ENCODE peak calls at places on chromosomes 16 and 17, in four cellular contexts. G is foreskin fibroblast, S is HFF-Myc, H is breast epithelium. P is an unnamed sample.

GRCh38 chr17:7067198-7067597 is 12.9 kb downstream of the CLEC10A start:
- DNase-seq in G (no peak), S (no peak), H (no peak), P (no peak)

GRCh38 chr17:28258347-28258887 is 60.6 kb upstream of the TMEM97 start:
- DNase-seq in G (no peak), S (no peak), H (no peak), P (no peak)

GRCh38 chr17:77320046-77320445 is 179.3 kb downstream of the SEC14L1 start:
- DNase-seq in G (peak; percentile 76), S (no peak), H (no peak), P (no peak)

GRCh38 chr17:1197379-1197778 is 17.6 kb upstream of the ABR start:
- DNase-seq in G (no peak), S (no peak), H (no peak), P (no peak)

GRCh38 chr17:58756246-58757161 is 850 bp downstream of the PPM1E start:
- DNase-seq in G (no peak), S (no peak), H (no peak), P (no peak)

GRCh38 chr16:89014611-89015230 is 37.7 kb upstream of the CBFA2T3 start:
- DNase-seq in G (no peak), S (no peak), H (no peak), P (no peak)

GRCh38 chr17:81237591-81238489 is 1.0 kb downstream of the TEPSIN start:
- DNase-seq in G (no peak), S (no peak), H (no peak), P (no peak)

GRCh38 chr17:72514321-72514861 is 393.6 kb downstream of the SOX9 start:
- DNase-seq in G (no peak), S (no peak), H (no peak), P (no peak)

GRCh38 chr17:27446569-27447301 is 9.5 kb upstream of the KSR1 start:
- DNase-seq in G (peak; percentile 79), S (peak; percentile 57), H (no peak), P (peak; percentile 80)

GRCh38 chr16:14061732-14062259 is 9.3 kb upstream of the MRTFB start:
- DNase-seq in G (no peak), S (no peak), H (no peak), P (no peak)

GRCh38 chr16:65786916-65787315 is 579.6 kb upstream of the CDH5 start:
- DNase-seq in G (no peak), S (no peak), H (no peak), P (no peak)

GRCh38 chr17:19384723-19385391 is 2.1 kb downstream of the MFAP4 start:
- DNase-seq in G (peak; percentile 95), S (peak; percentile 94), H (no peak), P (no peak)

GRCh38 chr17:57401556-57402488 is 145.5 kb downstream of the MSI2 start:
- DNase-seq in G (no peak), S (no peak), H (no peak), P (no peak)
- TF ChIP-seq CTCF in G (no peak), S (no peak), H (no peak), P (no peak)

GRCh38 chr16:11914759-11915643 is 755 bp downstream of the GSPT1 start:
- DNase-seq in G (no peak), S (no peak), H (no peak), P (no peak)

GRCh38 chr16:11914210-11914758 is 1.5 kb downstream of the GSPT1 start:
- DNase-seq in G (no peak), S (no peak), H (no peak), P (no peak)

GRCh38 chr16:11913425-11914079 is 2.2 kb downstream of the GSPT1 start:
- DNase-seq in G (no peak), S (no peak), H (no peak), P (no peak)

GRCh38 chr16:11916524-11917285 is 949 bp upstream of the GSPT1 start:
- DNase-seq in G (no peak), S (no peak), H (peak; percentile 53), P (no peak)

GRCh38 chr16:11915644-11916523 is at the start of gene GSPT1:
- DNase-seq in G (peak; percentile 99), S (peak; percentile 88), H (peak; percentile 99), P (peak; percentile 83)
- TF ChIP-seq CTCF in G (no peak), S (no peak), H (peak; percentile 81), P (no peak)

GRCh38 chr17:67272312-67273050 is 27.5 kb upstream of the HELZ start:
- DNase-seq in G (no peak), S (no peak), H (no peak), P (no peak)
- TF ChIP-seq CTCF in G (peak; percentile 27), S (peak; percentile 49), H (no peak), P (peak; percentile 25)

GRCh38 chr16:12123462-12123861 is 146.9 kb downstream of the SNX29 start:
- DNase-seq in G (no peak), S (no peak), H (no peak), P (no peak)
- TF ChIP-seq CTCF in G (no peak), S (no peak), H (no peak), P (no peak)

GRCh38 chr16:67931712-67932461 is at the start of gene CTRL:
- DNase-seq in G (no peak), S (no peak), H (no peak), P (no peak)
- TF ChIP-seq CTCF in G (no peak), S (peak; percentile 20), H (no peak), P (peak; percentile 16)